ENCODE peak calls at places on chromosomes 4 and X, in four cellular contexts. One of them, this sample, is unnamed.

GRCh38 chr4:162506253-162506652 is 342.5 kb upstream of the FSTL5 start:
- DNase-seq in Karpas-422: no peak
- DNase-seq in upper lobe of right lung: no peak
- DNase-seq in heart left ventricle: no peak
- DNase-seq in this sample: no peak

GRCh38 chr4:7254736-7255487 is 62.6 kb downstream of the SORCS2 start:
- DNase-seq in Karpas-422: peak
- DNase-seq in heart left ventricle: peak
- DNase-seq in upper lobe of right lung: no peak
- DNase-seq in this sample: no peak

GRCh38 chrX:12973561-12974216 is 1.2 kb upstream of the TMSB4X start:
- DNase-seq in Karpas-422: no peak
- DNase-seq in upper lobe of right lung: peak
- DNase-seq in heart left ventricle: no peak
- DNase-seq in this sample: peak

GRCh38 chr4:24736066-24736465 is 59.3 kb upstream of the SOD3 start:
- DNase-seq in heart left ventricle: no peak
- DNase-seq in upper lobe of right lung: no peak
- DNase-seq in Karpas-422: peak
- DNase-seq in this sample: no peak

GRCh38 chr4:80071643-80072606 is 1.1 kb downstream of the ANTXR2 start:
- DNase-seq in heart left ventricle: peak
- DNase-seq in Karpas-422: no peak
- DNase-seq in upper lobe of right lung: peak
- DNase-seq in this sample: peak

GRCh38 chr4:130712038-130712437 is 1616.1 kb downstream of the C4orf33 start:
- DNase-seq in heart left ventricle: no peak
- DNase-seq in Karpas-422: no peak
- DNase-seq in upper lobe of right lung: no peak
- DNase-seq in this sample: no peak

GRCh38 chr4:64582492-64582891 is 173.2 kb upstream of the TECRL start:
- DNase-seq in heart left ventricle: no peak
- DNase-seq in Karpas-422: no peak
- DNase-seq in upper lobe of right lung: no peak
- DNase-seq in this sample: no peak

GRCh38 chr4:123312951-123313592 is 83.5 kb upstream of the SPRY1 start:
- DNase-seq in Karpas-422: no peak
- DNase-seq in upper lobe of right lung: no peak
- DNase-seq in heart left ventricle: no peak
- DNase-seq in this sample: no peak

GRCh38 chr4:2332201-2332975 is 70.5 kb upstream of the MXD4 start:
- DNase-seq in heart left ventricle: no peak
- DNase-seq in Karpas-422: no peak
- DNase-seq in upper lobe of right lung: no peak
- DNase-seq in this sample: no peak

GRCh38 chrX:130110379-130111219 is at the start of gene ELF4:
- DNase-seq in Karpas-422: peak
- DNase-seq in upper lobe of right lung: peak
- DNase-seq in heart left ventricle: peak
- DNase-seq in this sample: peak

GRCh38 chr4:15414601-15415091 is 13.2 kb upstream of the C1QTNF7 start:
- DNase-seq in Karpas-422: no peak
- DNase-seq in upper lobe of right lung: no peak
- DNase-seq in heart left ventricle: no peak
- DNase-seq in this sample: no peak

GRCh38 chr4:7781361-7781760 is 158.3 kb downstream of the AFAP1 start:
- DNase-seq in Karpas-422: no peak
- DNase-seq in heart left ventricle: no peak
- DNase-seq in upper lobe of right lung: peak
- DNase-seq in this sample: peak

GRCh38 chrX:93673869-93674271 is at the start of gene FAM133A:
- DNase-seq in upper lobe of right lung: no peak
- DNase-seq in heart left ventricle: no peak
- DNase-seq in Karpas-422: no peak
- DNase-seq in this sample: no peak

GRCh38 chrX:38552721-38553120 is 8.6 kb upstream of the TSPAN7 start:
- DNase-seq in upper lobe of right lung: no peak
- DNase-seq in heart left ventricle: no peak
- DNase-seq in Karpas-422: no peak
- DNase-seq in this sample: no peak

GRCh38 chr4:93183589-93183988 is 645.0 kb upstream of the ATOH1 start:
- DNase-seq in heart left ventricle: no peak
- DNase-seq in Karpas-422: no peak
- DNase-seq in upper lobe of right lung: no peak
- DNase-seq in this sample: no peak

GRCh38 chr4:24856586-24856985 is 56.3 kb downstream of the CCDC149 start:
- DNase-seq in Karpas-422: no peak
- DNase-seq in heart left ventricle: no peak
- DNase-seq in upper lobe of right lung: no peak
- DNase-seq in this sample: no peak

GRCh38 chr4:93791570-93792195 is 36.9 kb upstream of the ATOH1 start:
- DNase-seq in upper lobe of right lung: no peak
- DNase-seq in Karpas-422: peak
- DNase-seq in heart left ventricle: no peak
- DNase-seq in this sample: peak

GRCh38 chr4:138540056-138540800 is 298.1 kb upstream of the SLC7A11 start:
- DNase-seq in upper lobe of right lung: no peak
- DNase-seq in heart left ventricle: no peak
- DNase-seq in Karpas-422: peak
- DNase-seq in this sample: no peak

GRCh38 chr4:3807311-3807710 is 41.1 kb downstream of the ADRA2C start:
- DNase-seq in heart left ventricle: no peak
- DNase-seq in Karpas-422: no peak
- DNase-seq in upper lobe of right lung: no peak
- DNase-seq in this sample: no peak

GRCh38 chr4:2096073-2096609 is 37.0 kb downstream of the NAT8L start:
- DNase-seq in Karpas-422: no peak
- DNase-seq in upper lobe of right lung: no peak
- DNase-seq in heart left ventricle: no peak
- DNase-seq in this sample: no peak

GRCh38 chr4:85603437-85604336 is 128.7 kb downstream of the ARHGAP24 start:
- DNase-seq in heart left ventricle: no peak
- DNase-seq in upper lobe of right lung: no peak
- DNase-seq in Karpas-422: peak
- DNase-seq in this sample: no peak

GRCh38 chr4:7746351-7747061 is 193.2 kb downstream of the AFAP1 start:
- DNase-seq in upper lobe of right lung: no peak
- DNase-seq in Karpas-422: no peak
- DNase-seq in heart left ventricle: no peak
- DNase-seq in this sample: no peak

GRCh38 chrX:104621781-104622180 is 55.8 kb downstream of the IL1RAPL2 start:
- DNase-seq in heart left ventricle: no peak
- DNase-seq in Karpas-422: no peak
- DNase-seq in upper lobe of right lung: no peak
- DNase-seq in this sample: no peak

GRCh38 chrX:39736219-39737211 is 361.2 kb downstream of the BCOR start:
- DNase-seq in upper lobe of right lung: peak
- DNase-seq in heart left ventricle: peak
- DNase-seq in Karpas-422: no peak
- DNase-seq in this sample: peak
- H3K27ac ChIP-seq in upper lobe of right lung: no peak
- H3K27ac ChIP-seq in heart left ventricle: no peak
- H3K27ac ChIP-seq in Karpas-422: no peak
- H3K27ac ChIP-seq in this sample: no peak

GRCh38 chr4:187961171-187961570 is 34.4 kb upstream of the ZFP42 start:
- DNase-seq in Karpas-422: no peak
- DNase-seq in heart left ventricle: no peak
- DNase-seq in upper lobe of right lung: no peak
- DNase-seq in this sample: no peak

GRCh38 chr4:187961961-187962360 is 33.6 kb upstream of the ZFP42 start:
- DNase-seq in heart left ventricle: no peak
- DNase-seq in upper lobe of right lung: no peak
- DNase-seq in Karpas-422: no peak
- DNase-seq in this sample: no peak

GRCh38 chr4:187965726-187966125 is 29.8 kb upstream of the ZFP42 start:
- DNase-seq in Karpas-422: no peak
- DNase-seq in upper lobe of right lung: no peak
- DNase-seq in heart left ventricle: no peak
- DNase-seq in this sample: no peak
- H3K27ac ChIP-seq in Karpas-422: no peak
- H3K27ac ChIP-seq in upper lobe of right lung: no peak
- H3K27ac ChIP-seq in heart left ventricle: no peak
- H3K27ac ChIP-seq in this sample: no peak

DNA sequence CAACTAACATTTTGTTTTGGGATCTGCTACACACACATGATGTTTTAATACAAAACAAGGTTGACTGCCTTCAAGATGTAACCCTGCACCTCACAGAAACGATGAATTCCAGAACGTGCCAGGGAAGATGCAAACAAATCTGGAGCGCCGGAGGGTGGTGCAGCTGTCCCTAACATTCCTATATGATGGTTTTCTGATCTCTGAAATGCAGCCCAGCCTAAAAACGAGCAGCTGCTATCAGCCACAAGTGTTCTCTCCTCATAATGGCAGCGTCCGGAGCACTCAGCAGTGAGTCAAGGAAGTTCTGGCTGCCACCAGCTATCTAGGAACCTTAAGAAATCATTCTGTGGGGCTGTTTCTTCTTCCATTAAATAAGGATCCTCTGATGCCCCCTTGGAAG is 333.4 kb downstream of the NR3C2 start:
- DNase-seq in upper lobe of right lung: no peak
- DNase-seq in heart left ventricle: no peak
- DNase-seq in Karpas-422: no peak
- DNase-seq in this sample: no peak
- H3K27ac ChIP-seq in upper lobe of right lung: no peak
- H3K27ac ChIP-seq in heart left ventricle: no peak
- H3K27ac ChIP-seq in Karpas-422: no peak
- H3K27ac ChIP-seq in this sample: no peak

DNA sequence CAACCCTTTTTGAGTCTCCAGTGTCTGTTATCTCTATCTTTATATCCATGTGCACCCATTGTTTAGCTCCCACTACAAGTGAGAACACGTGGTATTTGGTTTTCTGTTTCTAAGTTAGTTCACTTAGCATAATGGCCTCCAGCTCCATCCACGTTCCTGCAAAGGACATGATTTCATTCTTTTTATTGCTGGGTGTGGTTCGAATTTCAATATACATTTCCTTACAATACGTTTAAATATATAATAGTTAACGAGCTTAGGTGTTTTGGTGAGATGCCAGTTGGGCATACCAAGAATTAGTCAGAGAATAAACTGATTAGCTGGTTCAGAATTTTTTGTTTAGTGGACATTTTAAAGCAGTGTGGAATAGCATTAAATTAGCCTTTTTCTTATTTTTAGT is 196.7 kb downstream of the CFAP47 start:
- DNase-seq in Karpas-422: no peak
- DNase-seq in heart left ventricle: no peak
- DNase-seq in upper lobe of right lung: no peak
- DNase-seq in this sample: no peak
- H3K27ac ChIP-seq in Karpas-422: no peak
- H3K27ac ChIP-seq in heart left ventricle: no peak
- H3K27ac ChIP-seq in upper lobe of right lung: no peak
- H3K27ac ChIP-seq in this sample: no peak

DNA sequence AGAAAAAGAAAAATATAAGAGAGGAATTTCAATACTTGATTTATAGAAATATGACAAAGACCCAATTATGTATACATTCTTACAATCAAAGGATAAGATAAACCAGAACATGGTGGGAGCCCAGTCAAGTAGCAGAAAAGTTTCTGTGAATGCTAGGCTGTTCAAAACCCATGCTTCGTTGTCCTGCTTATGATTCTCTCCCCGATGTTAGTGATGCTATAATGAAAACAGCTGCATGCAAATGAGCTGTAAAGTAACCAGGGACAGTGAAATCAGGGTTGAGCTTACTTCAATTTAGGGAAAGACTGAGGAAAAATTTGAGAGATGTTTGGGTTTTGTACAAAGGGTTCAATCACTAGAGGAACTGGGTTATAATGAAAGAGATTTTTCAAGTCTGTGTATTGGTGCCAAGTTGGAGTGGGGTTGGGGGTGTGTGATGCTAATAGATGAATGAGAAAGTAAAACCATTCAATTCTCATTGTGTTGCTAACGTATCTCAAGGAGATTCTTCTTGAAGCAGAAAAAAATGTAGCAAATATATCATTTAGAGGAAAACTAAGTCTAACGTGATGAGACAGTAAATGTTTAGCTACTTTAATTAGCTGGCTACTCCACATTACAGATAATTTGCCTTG is 59.2 kb upstream of the PPP1R2C start:
- DNase-seq in heart left ventricle: no peak
- DNase-seq in upper lobe of right lung: no peak
- DNase-seq in Karpas-422: no peak
- DNase-seq in this sample: no peak
- H3K27ac ChIP-seq in heart left ventricle: no peak
- H3K27ac ChIP-seq in upper lobe of right lung: no peak
- H3K27ac ChIP-seq in Karpas-422: no peak
- H3K27ac ChIP-seq in this sample: no peak

GRCh38 chr4:10007436-10007740 is 13.9 kb downstream of the SLC2A9 start:
- DNase-seq in Karpas-422: no peak
- DNase-seq in upper lobe of right lung: no peak
- DNase-seq in heart left ventricle: no peak
- DNase-seq in this sample: no peak

GRCh38 chr4:10006604-10007435 is 14.5 kb downstream of the SLC2A9 start:
- DNase-seq in heart left ventricle: no peak
- DNase-seq in Karpas-422: no peak
- DNase-seq in upper lobe of right lung: peak
- DNase-seq in this sample: peak

GRCh38 chr4:10003666-10004065 is 17.6 kb downstream of the SLC2A9 start:
- DNase-seq in Karpas-422: no peak
- DNase-seq in upper lobe of right lung: no peak
- DNase-seq in heart left ventricle: no peak
- DNase-seq in this sample: no peak

GRCh38 chr4:10006236-10006603 is 15.1 kb downstream of the SLC2A9 start:
- DNase-seq in Karpas-422: peak
- DNase-seq in upper lobe of right lung: no peak
- DNase-seq in heart left ventricle: no peak
- DNase-seq in this sample: peak

GRCh38 chr4:10005632-10006031 is 15.7 kb downstream of the SLC2A9 start:
- DNase-seq in heart left ventricle: no peak
- DNase-seq in Karpas-422: no peak
- DNase-seq in upper lobe of right lung: no peak
- DNase-seq in this sample: no peak
- H3K27ac ChIP-seq in heart left ventricle: no peak
- H3K27ac ChIP-seq in Karpas-422: no peak
- H3K27ac ChIP-seq in upper lobe of right lung: peak
- H3K27ac ChIP-seq in this sample: peak

GRCh38 chr4:87076690-87077358 is 142.0 kb downstream of the AFF1 start:
- DNase-seq in heart left ventricle: no peak
- DNase-seq in upper lobe of right lung: no peak
- DNase-seq in Karpas-422: no peak
- DNase-seq in this sample: no peak

GRCh38 chr4:87073570-87074470 is 139.0 kb downstream of the AFF1 start:
- DNase-seq in upper lobe of right lung: peak
- DNase-seq in heart left ventricle: no peak
- DNase-seq in Karpas-422: peak
- DNase-seq in this sample: peak

GRCh38 chr4:87075876-87076275 is 141.1 kb downstream of the AFF1 start:
- DNase-seq in Karpas-422: no peak
- DNase-seq in heart left ventricle: no peak
- DNase-seq in upper lobe of right lung: no peak
- DNase-seq in this sample: no peak

GRCh38 chr4:87071401-87071800 is 136.6 kb downstream of the AFF1 start:
- DNase-seq in heart left ventricle: no peak
- DNase-seq in Karpas-422: no peak
- DNase-seq in upper lobe of right lung: no peak
- DNase-seq in this sample: peak

GRCh38 chr4:87073187-87073569 is 138.4 kb downstream of the AFF1 start:
- DNase-seq in heart left ventricle: no peak
- DNase-seq in Karpas-422: peak
- DNase-seq in upper lobe of right lung: no peak
- DNase-seq in this sample: no peak
- H3K27ac ChIP-seq in heart left ventricle: peak
- H3K27ac ChIP-seq in Karpas-422: peak
- H3K27ac ChIP-seq in upper lobe of right lung: peak
- H3K27ac ChIP-seq in this sample: no peak

This sample was measured in right lobe of liver.